ENCODE peak calls at places on chromosome 11, in seven cellular contexts. G is fibroblast of lung, Y is fibroblast of pulmonary artery, F is Panc1, K is cardiac muscle cell, R is transverse colon, Z is psoas muscle. U is an unnamed sample.

GRCh38 chr11:1825785-1826451 is 8.9 kb upstream of the SYT8 start:
- DNase-seq in G (no peak), Y (no peak), F (no peak), K (no peak), R (no peak), Z (no peak), U (no peak)

GRCh38 chr11:20097319-20098221 is 62.7 kb downstream of the DBX1 start:
- DNase-seq in G (peak), Y (peak), F (no peak), K (peak), R (no peak), Z (no peak), U (no peak)

GRCh38 chr11:76861490-76861953 is 804 bp downstream of the ACER3 start:
- DNase-seq in G (no peak), Y (no peak), F (no peak), K (no peak), R (no peak), Z (no peak), U (no peak)

GRCh38 chr11:65574963-65575567 is 788 bp upstream of the EHBP1L1 start:
- DNase-seq in G (peak), Y (no peak), F (no peak), K (no peak), R (peak), Z (no peak), U (no peak)

GRCh38 chr11:1400168-1401000 is 10.7 kb downstream of the BRSK2 start:
- DNase-seq in G (no peak), Y (no peak), F (no peak), K (no peak), R (no peak), Z (peak), U (no peak)

GRCh38 chr11:1256257-1257045 is 33.6 kb downstream of the MUC5B start:
- DNase-seq in G (no peak), Y (no peak), F (no peak), K (no peak), R (no peak), Z (no peak), U (no peak)

GRCh38 chr11:27385245-27385644 is 22.2 kb upstream of the CCDC34 start:
- DNase-seq in G (peak), Y (peak), F (no peak), K (peak), R (no peak), Z (no peak), U (peak)

GRCh38 chr11:119999220-119999619 is 138.7 kb downstream of the TRIM29 start:
- DNase-seq in G (no peak), Y (no peak), F (no peak), K (no peak), R (no peak), Z (no peak), U (no peak)

GRCh38 chr11:34866375-34866774 is 49.8 kb downstream of the APIP start:
- DNase-seq in G (peak), Y (peak), F (no peak), K (peak), R (no peak), Z (no peak), U (no peak)

GRCh38 chr11:63915961-63916836 is 765 bp downstream of the RCOR2 start:
- DNase-seq in G (peak), Y (peak), F (no peak), K (peak), R (peak), Z (peak), U (no peak)

GRCh38 chr11:67318239-67318555 is 14.9 kb downstream of the SSH3 start:
- DNase-seq in G (no peak), Y (no peak), F (no peak), K (no peak), R (no peak), Z (no peak), U (no peak)

GRCh38 chr11:12577746-12578644 is 96.2 kb upstream of the TEAD1 start:
- DNase-seq in G (no peak), Y (no peak), F (no peak), K (no peak), R (no peak), Z (no peak), U (no peak)

GRCh38 chr11:94799726-94800125 is 31.6 kb downstream of the AMOTL1 start:
- DNase-seq in G (no peak), Y (no peak), F (no peak), K (no peak), R (no peak), Z (no peak), U (no peak)

GRCh38 chr11:128346808-128347207 is 240.6 kb downstream of the ETS1 start:
- DNase-seq in G (peak), Y (peak), F (no peak), K (peak), R (no peak), Z (no peak), U (peak)

GRCh38 chr11:69280994-69281393 is 13.0 kb upstream of the MYEOV start:
- DNase-seq in G (peak), Y (peak), F (no peak), K (peak), R (no peak), Z (no peak), U (peak)

GRCh38 chr11:47004595-47005033 is 68.1 kb downstream of the CSTPP1 start:
- DNase-seq in G (peak), Y (peak), F (no peak), K (peak), R (peak), Z (peak), U (peak)

GRCh38 chr11:82546556-82547162 is 187.0 kb downstream of the FAM181B start:
- DNase-seq in G (no peak), Y (no peak), F (no peak), K (no peak), R (no peak), Z (no peak), U (no peak)

GRCh38 chr11:75858042-75858441 is 43.0 kb downstream of the UVRAG start:
- DNase-seq in G (no peak), Y (no peak), F (no peak), K (no peak), R (no peak), Z (no peak), U (no peak)

GRCh38 chr11:70522613-70523311 is 124.4 kb downstream of the CTTN start:
- DNase-seq in G (no peak), Y (no peak), F (no peak), K (no peak), R (peak), Z (no peak), U (no peak)

GRCh38 chr11:116062526-116063171 is 558.4 kb upstream of the CADM1 start:
- DNase-seq in G (peak), Y (no peak), F (no peak), K (no peak), R (no peak), Z (no peak), U (no peak)

GRCh38 chr11:46246514-46246913 is 30.9 kb upstream of the CREB3L1 start:
- DNase-seq in G (peak), Y (peak), F (no peak), K (peak), R (no peak), Z (no peak), U (no peak)

GRCh38 chr11:121886956-121887355 is 229.1 kb downstream of the BLID start:
- DNase-seq in G (no peak), Y (no peak), F (no peak), K (no peak), R (no peak), Z (no peak), U (no peak)

GRCh38 chr11:65311197-65311631 is 3.5 kb upstream of the CDC42EP2 start:
- DNase-seq in G (peak), Y (no peak), F (no peak), K (peak), R (no peak), Z (no peak), U (no peak)

DNA sequence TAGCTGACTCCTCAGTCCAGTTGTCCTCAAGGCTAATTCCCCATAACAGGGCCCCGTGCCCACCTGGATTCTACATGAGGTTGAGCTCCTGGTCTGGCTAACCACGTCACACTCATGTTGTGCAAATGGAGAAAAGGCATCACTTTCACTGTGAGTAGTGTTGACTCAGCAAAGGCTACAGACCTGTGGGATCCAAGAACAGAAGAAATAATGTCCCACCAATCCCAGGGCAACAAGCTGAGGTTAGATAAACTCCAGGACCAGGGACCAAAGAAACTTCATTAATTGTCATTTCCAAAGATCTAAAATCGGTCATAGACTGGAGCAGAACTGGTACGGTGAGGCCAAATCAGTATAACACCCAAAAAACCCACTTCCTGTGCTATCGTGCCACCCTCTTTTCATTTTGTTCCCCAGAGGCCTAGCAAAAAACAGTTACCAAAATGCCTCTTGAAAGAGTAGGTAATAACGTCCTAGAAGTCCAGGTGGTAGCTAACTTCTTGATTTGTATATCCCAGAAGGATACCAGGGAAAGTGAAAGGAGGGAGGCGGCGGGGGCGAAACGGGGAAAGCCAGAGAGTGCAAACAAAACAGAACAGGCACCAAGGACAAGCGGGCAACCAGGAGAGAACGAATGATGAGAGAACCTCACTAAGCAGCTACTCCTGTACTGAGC is 1.4 kb downstream of the PCSK7 start:
- DNase-seq in G (no peak), Y (no peak), F (no peak), K (peak), R (no peak), Z (no peak), U (no peak)
- H3K4me3 ChIP-seq in G (peak), Y (peak), F (peak), K (no peak), R (peak), Z (peak), U (no peak)

GRCh38 chr11:62677709-62678108 is 1.2 kb downstream of the UBXN1 start:
- DNase-seq in G (no peak), Y (no peak), F (no peak), K (no peak), R (no peak), Z (no peak), U (no peak)
- TF ChIP-seq CTCF in G (no peak), Y (no peak), F (no peak), K (no peak), R (no peak), Z (no peak), U (no peak)

GRCh38 chr11:14288189-14288935 is 70.6 kb downstream of the RRAS2 start:
- DNase-seq in G (peak), Y (peak), F (no peak), K (peak), R (no peak), Z (no peak), U (no peak)
- H3K4me3 ChIP-seq in G (peak), Y (no peak), F (no peak), K (no peak), R (no peak), Z (no peak), U (no peak)

GRCh38 chr11:131511794-131512193 is 141.4 kb downstream of the NTM start:
- DNase-seq in G (no peak), Y (no peak), F (peak), K (peak), R (peak), Z (no peak), U (no peak)
- TF ChIP-seq CTCF in G (peak), Y (peak), F (peak), K (peak), R (peak), Z (peak), U (peak)

DNA sequence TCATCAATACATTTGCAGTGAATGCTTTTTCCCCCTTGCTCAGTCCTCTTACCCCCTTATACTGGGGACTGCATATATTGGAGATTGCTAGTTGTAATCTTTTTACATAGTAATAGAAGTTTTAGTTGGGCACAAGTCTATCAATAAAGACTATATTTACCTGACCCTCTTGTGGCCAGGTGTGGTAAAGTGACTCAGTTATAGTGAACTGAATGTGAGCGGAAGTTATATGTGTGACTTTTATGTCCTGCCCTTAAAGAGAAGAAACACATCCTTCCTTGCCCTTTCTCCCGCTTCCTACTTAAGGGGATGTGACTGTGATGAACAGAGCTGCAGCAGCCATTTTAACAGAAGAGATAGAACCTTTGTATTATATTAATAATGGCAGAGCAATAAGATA is 362.0 kb downstream of the METTL15 start:
- DNase-seq in G (no peak), Y (no peak), F (no peak), K (no peak), R (no peak), Z (no peak), U (no peak)
- H3K4me3 ChIP-seq in G (no peak), Y (no peak), F (no peak), K (no peak), R (no peak), Z (no peak), U (no peak)

DNA sequence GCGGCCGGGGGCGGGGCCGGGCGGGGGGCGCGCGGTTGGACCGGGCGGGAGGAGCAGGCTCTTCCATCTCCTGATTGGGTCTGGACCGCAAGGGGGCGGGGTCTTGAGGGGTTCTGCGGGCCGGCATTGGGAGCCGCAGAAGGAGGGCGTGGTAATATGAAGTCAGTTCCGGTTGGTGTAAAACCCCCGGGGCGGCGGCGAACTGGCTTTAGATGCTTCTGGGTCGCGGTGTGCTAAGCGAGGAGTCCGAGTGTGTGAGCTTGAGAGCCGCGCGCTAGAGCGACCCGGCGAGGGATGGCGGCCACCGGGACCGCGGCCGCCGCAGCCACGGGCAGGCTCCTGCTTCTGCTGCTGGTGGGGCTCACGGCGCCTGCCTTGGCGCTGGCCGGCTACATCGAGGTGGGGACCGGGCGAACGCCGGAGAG is at the start of gene APLP2:
- DNase-seq in G (peak), Y (peak), F (peak), K (peak), R (peak), Z (peak), U (peak)
- TF ChIP-seq CTCF in G (no peak), Y (no peak), F (no peak), K (no peak), R (no peak), Z (no peak), U (peak)

U was measured in retinal pigment epithelial cell.